ENCODE peak calls at places on chromosome 12, in seven cellular contexts. K, R, L, U, I, P and O are unnamed samples.

GRCh38 chr12:107558816-107559382 is 126.7 kb upstream of the PWP1 start:
- DNase-seq in U (no peak), R (no peak), I (no peak), P (no peak), L (no peak), K (no peak), O (no peak)

GRCh38 chr12:81596558-81596957 is 162.6 kb downstream of the PPFIA2 start:
- DNase-seq in R (peak; percentile 5), I (no peak), L (no peak), U (no peak), K (no peak), P (no peak), O (no peak)

GRCh38 chr12:69688496-69689427 is 10.3 kb downstream of the BEST3 start:
- DNase-seq in P (peak; percentile 77), K (peak; percentile 68), L (peak; percentile 30), U (peak; percentile 95), I (peak; percentile 37), R (peak; percentile 96), O (peak; percentile 94)

GRCh38 chr12:51524386-51524901 is 66.6 kb upstream of the SCN8A start:
- DNase-seq in K (no peak), R (no peak), L (no peak), I (no peak), P (no peak), U (no peak), O (no peak)

GRCh38 chr12:117421068-117421771 is 59.8 kb upstream of the NOS1 start:
- DNase-seq in K (no peak), U (no peak), P (no peak), L (no peak), I (no peak), R (no peak), O (no peak)

GRCh38 chr12:44000309-44000952 is 164.6 kb downstream of the TMEM117 start:
- DNase-seq in P (peak; percentile 18), U (peak; percentile 57), L (no peak), K (no peak), R (peak; percentile 6), I (no peak), O (peak; percentile 16)

GRCh38 chr12:80187660-80188090 is 88.3 kb downstream of the OTOGL start:
- DNase-seq in P (no peak), U (peak; percentile 76), I (peak; percentile 83), L (peak; percentile 12), K (no peak), R (peak; percentile 56), O (peak; percentile 32)

GRCh38 chr12:14190694-14191093 is 174.8 kb upstream of the ATF7IP start:
- DNase-seq in L (no peak), I (no peak), U (no peak), P (no peak), K (no peak), R (no peak), O (no peak)

GRCh38 chr12:132490481-132491348 is 764 bp downstream of the FBRSL1 start:
- DNase-seq in K (no peak), U (peak; percentile 42), P (no peak), I (no peak), L (no peak), R (no peak), O (no peak)

GRCh38 chr12:74722709-74723108 is 185.1 kb downstream of the ATXN7L3B start:
- DNase-seq in I (no peak), P (no peak), K (no peak), L (no peak), U (peak; percentile 4), R (no peak), O (no peak)

GRCh38 chr12:123928274-123928865 is 44.3 kb downstream of the CCDC92 start:
- DNase-seq in I (no peak), P (no peak), K (no peak), U (no peak), R (no peak), L (no peak), O (no peak)

GRCh38 chr12:75650989-75651695 is 139.7 kb upstream of the KRR1 start:
- DNase-seq in R (peak; percentile 75), L (no peak), K (no peak), I (no peak), P (no peak), U (peak; percentile 89), O (no peak)

GRCh38 chr12:51077930-51078329 is 5.5 kb downstream of the CSRNP2 start:
- DNase-seq in I (peak; percentile 41), U (peak; percentile 53), K (no peak), L (no peak), P (no peak), R (peak; percentile 15), O (peak; percentile 52)

GRCh38 chr12:100127766-100128508 is 14.7 kb downstream of the BLTP3B start:
- DNase-seq in P (peak; percentile 61), L (no peak), I (no peak), R (peak; percentile 26), K (no peak), U (peak; percentile 82), O (no peak)

GRCh38 chr12:103560604-103561101 is 26.4 kb upstream of the STAB2 start:
- DNase-seq in L (no peak), R (peak; percentile 95), K (no peak), U (peak; percentile 93), I (no peak), P (peak; percentile 93), O (peak; percentile 76)

GRCh38 chr12:78797201-78797931 is 67.2 kb upstream of the SYT1 start:
- DNase-seq in R (peak; percentile 60), P (no peak), U (peak; percentile 72), L (no peak), K (no peak), I (no peak), O (no peak)

GRCh38 chr12:112537710-112538396 is 119.1 kb downstream of the PTPN11 start:
- DNase-seq in U (peak; percentile 12), L (no peak), K (peak; percentile 37), I (no peak), P (no peak), R (no peak), O (no peak)

GRCh38 chr12:82089369-82090121 is 268.6 kb downstream of the CCDC59 start:
- DNase-seq in L (no peak), K (no peak), P (no peak), I (no peak), R (no peak), U (no peak), O (no peak)

GRCh38 chr12:76031081-76031413 is 529 bp downstream of the PHLDA1 start:
- DNase-seq in R (no peak), L (no peak), K (no peak), U (peak; percentile 82), I (no peak), P (no peak), O (no peak)

GRCh38 chr12:105850103-105850968 is 288.4 kb downstream of the NUAK1 start:
- DNase-seq in L (no peak), K (no peak), R (no peak), U (peak; percentile 14), P (no peak), I (no peak), O (no peak)

GRCh38 chr12:101857043-101857558 is 20.3 kb upstream of the DRAM1 start:
- DNase-seq in P (peak; percentile 82), U (peak; percentile 89), I (no peak), R (peak; percentile 18), K (no peak), L (no peak), O (peak; percentile 72)

GRCh38 chr12:76199808-76200207 is 115.3 kb upstream of the NAP1L1 start:
- DNase-seq in R (peak; percentile 77), U (peak; percentile 89), L (no peak), P (no peak), I (no peak), K (no peak), O (no peak)

GRCh38 chr12:94380507-94380906 is 79.2 kb downstream of the CEP83 start:
- DNase-seq in U (no peak), I (no peak), L (no peak), K (no peak), P (no peak), R (no peak), O (no peak)

GRCh38 chr12:26786491-26787124 is 46.4 kb downstream of the ITPR2 start:
- DNase-seq in L (no peak), R (no peak), P (no peak), K (no peak), U (no peak), I (peak; percentile 41), O (no peak)

GRCh38 chr12:64219135-64219534 is 3.0 kb downstream of the KICS2 start:
- DNase-seq in L (no peak), R (no peak), K (no peak), P (no peak), I (no peak), U (no peak), O (no peak)

GRCh38 chr12:75981247-75981646 is 50.3 kb downstream of the PHLDA1 start:
- DNase-seq in U (no peak), K (no peak), L (no peak), I (no peak), R (no peak), P (no peak), O (no peak)

GRCh38 chr12:97026901-97027300 is 119.8 kb downstream of the NEDD1 start:
- DNase-seq in L (no peak), I (no peak), K (no peak), U (no peak), P (no peak), R (no peak), O (no peak)

GRCh38 chr12:89775336-89776005 is 66.8 kb upstream of the ATP2B1 start:
- DNase-seq in I (no peak), R (no peak), K (no peak), P (no peak), L (no peak), U (peak; percentile 29), O (no peak)

GRCh38 chr12:132847363-132848356 is 19.0 kb upstream of the GOLGA3 start:
- DNase-seq in I (no peak), U (no peak), P (no peak), L (no peak), K (no peak), R (no peak), O (no peak)

GRCh38 chr12:47222592-47222959 is 142.8 kb upstream of the AMIGO2 start:
- DNase-seq in P (no peak), L (no peak), K (no peak), I (no peak), R (no peak), U (no peak), O (no peak)
- H3K4me3 ChIP-seq in P (no peak overlapping the region), L (no peak overlapping the region), K (no peak overlapping the region), I (no peak overlapping the region), R (no peak overlapping the region), U (no peak overlapping the region), O (no peak overlapping the region)

GRCh38 chr12:110421701-110422100 is 18.2 kb upstream of the ANAPC7 start:
- DNase-seq in L (no peak), R (no peak), I (no peak), P (no peak), K (no peak), U (no peak), O (no peak)
- H3K4me3 ChIP-seq in L (no peak overlapping the region), R (no peak overlapping the region), I (no peak overlapping the region), P (no peak overlapping the region), K (no peak overlapping the region), U (no peak overlapping the region), O (no peak overlapping the region)

DNA sequence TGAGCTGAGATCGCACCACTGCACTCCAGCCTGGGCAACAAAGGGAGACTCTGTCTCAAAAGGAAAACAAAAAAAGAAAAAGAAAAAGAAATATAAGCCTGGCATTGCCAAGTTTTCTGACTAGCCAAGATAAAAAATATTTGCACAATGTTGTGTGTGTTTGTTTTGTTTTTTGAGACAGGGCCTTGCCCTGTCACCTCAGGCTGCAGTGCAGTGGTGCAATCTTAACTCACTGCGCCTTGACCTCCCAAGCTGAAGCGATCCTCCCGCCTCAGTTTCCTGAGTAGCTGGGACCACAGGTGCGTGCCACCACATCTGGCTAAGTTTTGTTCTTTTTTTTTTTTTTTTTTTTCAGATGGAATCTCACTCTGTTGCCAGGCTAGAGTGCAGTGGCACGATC is 5.5 kb upstream of the C12orf43 start:
- DNase-seq in L (no peak), P (no peak), R (no peak), K (no peak), I (no peak), U (no peak), O (no peak)
- H3K4me3 ChIP-seq in L (no peak overlapping the region), P (no peak overlapping the region), R (no peak overlapping the region), K (no peak overlapping the region), I (no peak overlapping the region), U (no peak overlapping the region), O (no peak overlapping the region)

GRCh38 chr12:13099910-13100609 is 3.4 kb downstream of the GSG1 start:
- DNase-seq in P (no peak), R (peak; percentile 7), L (no peak), K (no peak), I (no peak), U (no peak), O (no peak)
- H3K4me3 ChIP-seq in P (no peak overlapping the region), R (no peak overlapping the region), L (no peak overlapping the region), K (no peak overlapping the region), I (no peak overlapping the region), U (no peak overlapping the region), O (peak overlapping the region; percentile 50)